ENCODE peak calls at places on chromosomes 4 and X, in eight cellular contexts. Z, P, T, C, W, V, F and A are unnamed samples.

GRCh38 chr4:40479378-40479777 is 144.2 kb downstream of the CHRNA9 start:
- DNase-seq in W (no peak), T (no peak), V (no peak), P (no peak), C (no peak), F (no peak), Z (no peak), A (no peak)

GRCh38 chr4:127586922-127587571 is 45.7 kb upstream of the INTU start:
- DNase-seq in P (peak), F (no peak), V (no peak), T (peak), Z (peak), W (no peak), C (peak), A (peak)

GRCh38 chr4:133943081-133943480 is 258.5 kb downstream of the PABPC4L start:
- DNase-seq in V (no peak), Z (no peak), C (no peak), P (no peak), W (no peak), T (no peak), F (no peak), A (no peak)

GRCh38 chr4:15005474-15006115 is 3.3 kb downstream of the CPEB2 start:
- DNase-seq in C (peak), P (no peak), T (no peak), Z (no peak), V (no peak), W (no peak), F (no peak), A (peak)

GRCh38 chr4:7616193-7616592 is 181.5 kb upstream of the PSAPL1 start:
- DNase-seq in C (no peak), P (no peak), T (no peak), Z (no peak), W (no peak), F (no peak), V (no peak), A (no peak)

GRCh38 chr4:30537462-30537861 is 182.7 kb upstream of the PCDH7 start:
- DNase-seq in P (peak), V (no peak), C (peak), W (no peak), F (no peak), Z (no peak), T (no peak), A (peak)

GRCh38 chr4:24686866-24687672 is 102.7 kb upstream of the DHX15 start:
- DNase-seq in F (peak), T (peak), Z (no peak), V (peak), P (peak), C (no peak), W (no peak), A (peak)

GRCh38 chr4:133524369-133524768 is 375.3 kb downstream of the PCDH10 start:
- DNase-seq in F (no peak), C (no peak), P (no peak), T (no peak), W (no peak), Z (no peak), V (no peak), A (no peak)

GRCh38 chrX:23228950-23229448 is 105.7 kb upstream of the PTCHD1 start:
- DNase-seq in F (no peak), C (no peak), P (no peak), W (no peak), T (no peak), Z (peak), V (no peak), A (peak)

GRCh38 chr4:55635282-55635681 is 816 bp downstream of the NMU start:
- DNase-seq in P (no peak), C (no peak), F (peak), V (no peak), T (no peak), Z (no peak), W (no peak), A (peak)

DNA sequence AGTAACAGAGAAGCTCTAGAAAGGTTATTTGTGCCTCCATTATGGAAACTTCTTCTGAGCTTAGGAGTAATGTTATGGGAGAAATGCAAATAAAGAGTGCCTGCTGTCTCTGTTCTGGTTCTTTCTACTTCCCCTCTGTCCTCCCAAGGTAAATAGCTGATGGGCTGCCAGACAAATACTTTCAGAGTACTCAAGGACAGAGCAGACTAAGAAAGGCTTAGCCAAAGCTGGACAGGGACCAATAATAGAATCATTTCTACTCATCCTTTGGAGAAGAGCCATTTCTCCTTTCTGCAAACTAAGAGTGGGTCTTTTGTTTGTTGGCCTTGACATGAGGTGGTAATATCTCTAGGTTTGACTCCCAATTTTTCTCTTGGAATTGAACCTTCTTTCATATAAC is 136.1 kb downstream of the MID1IP1 start:
- DNase-seq in P (no peak), F (no peak), W (no peak), C (no peak), V (no peak), Z (no peak), T (no peak), A (no peak)
- TF ChIP-seq CTCF in P (no peak), F (no peak), W (no peak), C (no peak), V (no peak), Z (no peak), T (no peak), A (no peak)

GRCh38 chr4:71732706-71733105 is 51.2 kb downstream of the GC start:
- DNase-seq in V (no peak), W (no peak), T (peak), C (peak), Z (no peak), P (peak), F (no peak), A (peak)
- TF ChIP-seq CTCF in V (peak), W (peak), T (peak), C (peak), Z (peak), P (peak), F (peak), A (peak)

GRCh38 chrX:134752558-134752957 is 94.3 kb upstream of the PLAC1 start:
- DNase-seq in F (no peak), Z (no peak), T (no peak), P (no peak), C (no peak), V (no peak), W (no peak), A (no peak)

GRCh38 chrX:134758652-134759051 is 100.4 kb upstream of the PLAC1 start:
- DNase-seq in T (no peak), V (no peak), F (no peak), P (no peak), C (no peak), Z (no peak), W (no peak), A (no peak)

GRCh38 chrX:134749651-134750450 is 91.6 kb upstream of the PLAC1 start:
- DNase-seq in V (no peak), Z (no peak), C (no peak), P (peak), W (no peak), F (no peak), T (no peak), A (no peak)

DNA sequence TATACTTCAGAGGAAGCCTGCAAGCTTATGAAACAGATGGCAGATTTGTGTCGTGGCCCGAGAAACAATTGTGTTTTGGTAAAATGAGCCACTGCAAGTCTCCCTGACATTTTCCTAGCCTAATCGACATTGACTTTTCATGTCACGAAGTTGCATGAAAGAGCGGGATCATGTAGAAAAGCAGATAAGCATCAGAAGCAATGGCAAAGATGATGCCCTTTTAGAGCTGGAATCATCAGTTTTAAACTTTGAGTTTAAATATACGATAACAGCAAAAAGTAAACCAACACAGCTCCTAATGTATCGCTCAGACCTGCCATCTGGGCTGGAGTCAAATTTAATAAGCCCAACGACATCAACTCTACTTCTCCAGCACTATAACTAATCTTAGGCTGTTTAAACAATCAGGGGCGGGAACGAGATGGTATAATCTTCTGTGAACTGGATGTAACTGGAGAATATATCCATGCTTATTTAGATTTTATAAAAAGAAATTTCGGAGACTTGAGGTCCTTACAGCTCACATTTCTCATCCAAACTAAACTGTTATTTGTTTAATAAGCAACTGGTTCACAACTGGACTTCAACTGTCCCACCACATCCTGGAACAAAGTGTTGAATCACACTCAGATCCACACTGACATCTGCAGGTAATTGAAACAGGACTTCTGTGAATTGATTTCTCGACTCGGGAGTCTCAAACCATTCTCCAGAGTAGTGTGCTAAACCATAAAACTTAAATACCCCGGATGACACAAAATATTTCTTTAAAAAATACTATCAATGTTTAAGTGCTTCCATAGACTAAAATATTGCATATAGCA is 95.1 kb upstream of the PLAC1 start:
- DNase-seq in T (no peak), C (peak), F (no peak), W (no peak), Z (no peak), P (peak), V (no peak), A (peak)
- TF ChIP-seq CTCF in T (no peak), C (peak), F (no peak), W (no peak), Z (no peak), P (peak), V (peak), A (peak)

GRCh38 chr4:98786866-98787265 is 128.5 kb upstream of the TSPAN5 start:
- DNase-seq in W (no peak), P (peak), F (no peak), T (no peak), V (no peak), C (no peak), Z (no peak), A (peak)
- TF ChIP-seq CTCF in W (no peak), P (peak), F (no peak), T (no peak), V (no peak), C (peak), Z (no peak), A (no peak)

DNA sequence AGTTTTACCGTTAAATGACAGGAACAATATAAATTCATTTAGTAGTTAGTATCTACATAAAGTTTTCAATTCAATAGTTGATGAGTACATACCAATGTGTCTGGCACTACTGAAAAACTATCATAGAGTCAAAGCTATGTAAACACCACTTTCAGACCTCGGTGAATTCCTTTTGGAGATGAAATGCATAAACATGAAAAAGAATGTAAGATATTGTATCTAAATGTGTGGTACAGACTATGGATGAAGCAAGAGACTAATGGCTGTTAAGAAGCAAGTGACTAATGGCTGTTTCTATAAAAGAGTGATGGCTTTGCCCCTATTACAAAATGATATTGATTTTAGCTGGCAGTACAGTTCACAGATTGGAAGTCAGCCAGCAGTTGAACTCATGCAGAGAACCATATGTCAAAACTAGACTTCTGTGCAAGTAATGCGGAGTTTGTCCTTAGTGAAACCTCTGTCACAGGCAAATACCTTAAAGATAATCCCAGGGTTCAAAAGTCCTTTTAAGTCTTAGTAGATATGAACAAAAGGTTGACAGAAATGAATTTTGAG is 359.3 kb downstream of the GRXCR1 start:
- DNase-seq in V (no peak), C (no peak), T (no peak), W (no peak), P (no peak), Z (no peak), F (no peak), A (peak)
- TF ChIP-seq CTCF in V (no peak), C (no peak), T (no peak), W (no peak), P (no peak), Z (no peak), F (no peak), A (no peak)

GRCh38 chrX:14030248-14030592 is 528 bp upstream of the GEMIN8 start:
- DNase-seq in T (peak), F (no peak), P (peak), Z (no peak), V (no peak), C (peak), W (no peak), A (peak)
- TF ChIP-seq CTCF in T (no peak), F (no peak), P (no peak), Z (no peak), V (no peak), C (no peak), W (no peak), A (no peak)

GRCh38 chr4:9764155-9764696 is 17.2 kb upstream of the DRD5 start:
- DNase-seq in T (no peak), V (no peak), W (no peak), F (no peak), C (no peak), P (no peak), Z (no peak), A (no peak)

GRCh38 chr4:9771069-9771468 is 10.4 kb upstream of the DRD5 start:
- DNase-seq in W (no peak), F (no peak), Z (no peak), P (no peak), C (peak), V (no peak), T (no peak), A (peak)

GRCh38 chr4:9762823-9763475 is 18.5 kb upstream of the DRD5 start:
- DNase-seq in P (peak), T (peak), V (no peak), W (peak), Z (peak), C (peak), F (peak), A (peak)

DNA sequence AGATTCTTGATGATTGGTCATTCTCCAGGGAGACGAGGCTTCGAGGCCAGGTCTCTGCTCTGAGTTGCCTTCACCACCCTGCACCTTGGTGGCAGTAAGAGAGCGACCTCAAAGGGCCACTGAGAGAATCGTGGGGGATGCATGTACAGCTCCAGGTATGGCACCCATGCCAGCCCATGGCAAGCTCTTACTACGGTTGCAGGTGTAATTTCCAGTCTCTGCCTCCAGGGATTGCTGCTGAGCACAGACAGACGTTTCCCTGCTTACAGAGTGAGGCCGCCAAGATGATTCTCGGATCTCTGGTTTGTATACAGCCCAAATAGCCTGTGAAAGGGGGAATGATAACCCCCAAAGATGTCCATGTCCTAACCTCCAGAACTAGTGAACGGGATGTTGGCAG is 16.3 kb upstream of the DRD5 start:
- DNase-seq in T (peak), F (peak), W (no peak), C (no peak), Z (peak), V (no peak), P (peak), A (peak)
- TF ChIP-seq CTCF in T (peak), F (peak), W (peak), C (peak), Z (peak), V (no peak), P (peak), A (peak)